ENCODE peak calls at places on chromosome 6, in ten cellular contexts. T is effector CD4-positive, alpha-beta T cell; N is OCI-LY7; Q is GM12865; W is Calu3; O is fibroblast of mammary gland; X is CD8-positive, alpha-beta memory T cell; V is COLO829; R is NCI-H1105; A is psoas muscle. Y is an unnamed sample.

GRCh38 chr6:816510-817084 is 123.7 kb upstream of the EXOC2 start:
- DNase-seq in R (no peak), O (no peak), T (no peak), W (no peak), N (no peak), Q (no peak), A (no peak), V (no peak), X (no peak), Y (no peak)

GRCh38 chr6:153947817-153948447 is 91.1 kb upstream of the OPRM1 start:
- DNase-seq in Q (peak), V (no peak), A (no peak), R (no peak), X (no peak), O (peak), T (no peak), W (peak), N (peak), Y (peak)

GRCh38 chr6:106360410-106360988 is at the start of gene CRYBG1:
- DNase-seq in X (peak), V (peak), R (peak), W (peak), O (peak), N (peak), T (peak), Q (peak), A (peak), Y (no peak)

GRCh38 chr6:16154904-16155303 is 26.0 kb downstream of the MYLIP start:
- DNase-seq in W (no peak), T (no peak), V (no peak), O (peak), A (peak), N (no peak), Q (no peak), R (no peak), X (no peak), Y (no peak)

GRCh38 chr6:90429713-90430112 is 133.1 kb upstream of the BACH2 start:
- DNase-seq in R (no peak), A (no peak), N (peak), Q (peak), V (no peak), O (peak), T (no peak), X (no peak), W (no peak), Y (no peak)

GRCh38 chr6:18253635-18254034 is 10.7 kb downstream of the DEK start:
- DNase-seq in V (no peak), N (no peak), Q (no peak), A (no peak), O (no peak), R (no peak), T (no peak), W (no peak), X (no peak), Y (no peak)

GRCh38 chr6:7257521-7258230 is 55.3 kb downstream of the SSR1 start:
- DNase-seq in X (no peak), V (no peak), R (no peak), Q (no peak), O (no peak), W (no peak), N (no peak), T (no peak), A (no peak), Y (no peak)

GRCh38 chr6:105994522-105995402 is 91.4 kb upstream of the PRDM1 start:
- DNase-seq in A (peak), Q (peak), V (no peak), X (peak), R (no peak), O (peak), T (peak), N (peak), W (peak), Y (no peak)

GRCh38 chr6:154705471-154706113 is 27.6 kb upstream of the SCAF8 start:
- DNase-seq in R (no peak), T (no peak), W (no peak), A (no peak), V (no peak), X (no peak), Q (peak), N (peak), O (peak), Y (no peak)

GRCh38 chr6:138157986-138158638 is 3.6 kb upstream of the ARFGEF3 start:
- DNase-seq in O (no peak), N (no peak), X (no peak), W (no peak), V (no peak), Q (no peak), A (no peak), T (no peak), R (no peak), Y (no peak)

GRCh38 chr6:14316911-14317535 is 199.5 kb downstream of the CD83 start:
- DNase-seq in A (no peak), N (peak), R (no peak), O (no peak), V (no peak), Q (peak), W (no peak), T (no peak), X (no peak), Y (no peak)

GRCh38 chr6:20873425-20874190 is 339.4 kb downstream of the CDKAL1 start:
- DNase-seq in N (no peak), X (no peak), R (no peak), V (no peak), W (peak), T (no peak), Q (no peak), A (no peak), O (peak), Y (no peak)

GRCh38 chr6:137265574-137265973 is 46.4 kb upstream of the IFNGR1 start:
- DNase-seq in W (no peak), R (no peak), V (no peak), O (no peak), Q (no peak), A (no peak), N (no peak), X (no peak), T (no peak), Y (no peak)